ENCODE peak calls at places on chromosome X, in seven cellular contexts. P is IMR-90, X is mesenchymal stem cell, S is H9, I is H1, V is mesendoderm, F is trophoblast cell. L is an unnamed sample.

GRCh38 chrX:38175140-38175539 is 45.5 kb downstream of the SRPX start:
- DNase-seq in P (peak), X (peak), S (peak), I (peak), V (peak), F (peak), L (peak)

GRCh38 chrX:108439434-108439883 is at the start of gene COL4A5:
- DNase-seq in P (peak), X (peak), S (peak), I (peak), V (peak), F (peak), L (peak)

GRCh38 chrX:26918633-26919032 is 544.5 kb downstream of the PPP4R3C start:
- DNase-seq in P (no peak), X (peak), S (peak), I (no peak), V (peak), F (peak), L (peak)

GRCh38 chrX:71629467-71629866 is 11.2 kb upstream of the CXCR3 start:
- DNase-seq in P (no peak), X (no peak), S (no peak), I (no peak), V (no peak), F (no peak), L (no peak)

GRCh38 chrX:88883205-88883604 is 136.2 kb downstream of the CPXCR1 start:
- DNase-seq in P (no peak), X (peak), S (no peak), I (no peak), V (no peak), F (peak), L (no peak)

GRCh38 chrX:42087960-42088359 is 164.6 kb upstream of the CASK start:
- DNase-seq in P (no peak), X (no peak), S (no peak), I (no peak), V (no peak), F (no peak), L (peak)

GRCh38 chrX:2931612-2932011 is 2.5 kb upstream of the ARSD start:
- DNase-seq in P (no peak), X (no peak), S (peak), I (no peak), V (peak), F (no peak), L (no peak)

GRCh38 chrX:140050906-140051305 is 85.6 kb upstream of the CXorf66 start:
- DNase-seq in P (peak), X (peak), S (no peak), I (no peak), V (peak), F (no peak), L (no peak)

GRCh38 chrX:29627833-29628232 is 587.5 kb upstream of the MAGEB2 start:
- DNase-seq in P (no peak), X (no peak), S (no peak), I (no peak), V (no peak), F (peak), L (no peak)

GRCh38 chrX:50913520-50913919 is 3.0 kb downstream of the BMP15 start:
- DNase-seq in P (no peak), X (no peak), S (no peak), I (no peak), V (no peak), F (no peak), L (no peak)

GRCh38 chrX:27840881-27841280 is 33.1 kb downstream of the MAGEB10 start:
- DNase-seq in P (no peak), X (no peak), S (no peak), I (no peak), V (peak), F (no peak), L (no peak)

GRCh38 chrX:135213200-135213844 is 38.5 kb upstream of the ETDA start:
- DNase-seq in P (no peak), X (no peak), S (no peak), I (no peak), V (no peak), F (no peak), L (no peak)

GRCh38 chrX:30196322-30196721 is 19.0 kb upstream of the MAGEB2 start:
- DNase-seq in P (peak), X (peak), S (no peak), I (no peak), V (peak), F (peak), L (no peak)

GRCh38 chrX:95628796-95629195 is 1055.8 kb upstream of the DIAPH2 start:
- DNase-seq in P (no peak), X (no peak), S (no peak), I (no peak), V (no peak), F (no peak), L (no peak)

GRCh38 chrX:150694738-150695410 is 1.7 kb downstream of the MTMR1 start:
- DNase-seq in P (no peak), X (no peak), S (no peak), I (no peak), V (no peak), F (no peak), L (no peak)

GRCh38 chrX:63747331-63747730 is 37.7 kb downstream of the ARHGEF9 start:
- DNase-seq in P (peak), X (peak), S (no peak), I (no peak), V (no peak), F (peak), L (no peak)

GRCh38 chrX:56766554-56767412 is 37.7 kb downstream of the NBDY start:
- DNase-seq in P (peak), X (peak), S (peak), I (no peak), V (peak), F (peak), L (no peak)

GRCh38 chrX:129930941-129931410 is 25.0 kb downstream of the UTP14A start:
- DNase-seq in P (no peak), X (no peak), S (no peak), I (no peak), V (no peak), F (peak), L (no peak)

GRCh38 chrX:129931411-129932136 is 25.6 kb downstream of the UTP14A start:
- DNase-seq in P (peak), X (peak), S (peak), I (peak), V (peak), F (peak), L (peak)

GRCh38 chrX:129932792-129933321 is 26.9 kb downstream of the UTP14A start:
- DNase-seq in P (no peak), X (peak), S (peak), I (no peak), V (no peak), F (peak), L (no peak)

GRCh38 chrX:129933700-129934099 is 27.7 kb downstream of the UTP14A start:
- DNase-seq in P (no peak), X (no peak), S (no peak), I (no peak), V (no peak), F (no peak), L (no peak)

GRCh38 chrX:129932137-129932791 is 26.3 kb downstream of the UTP14A start:
- DNase-seq in P (peak), X (peak), S (peak), I (peak), V (peak), F (peak), L (peak)
- H3K9ac ChIP-seq in P (peak), X (peak), S (no peak), I (no peak), V (peak), F (no peak), L (peak)

GRCh38 chrX:69138512-69138911 is 26.7 kb downstream of the PJA1 start:
- DNase-seq in P (no peak), X (peak), S (no peak), I (no peak), V (no peak), F (peak), L (no peak)
- H2BK5ac ChIP-seq in P (no peak), X (no peak), S (no peak), I (no peak), V (no peak), F (no peak), L (no peak)

GRCh38 chrX:10628906-10629305 is 8.5 kb upstream of the MID1 start:
- DNase-seq in P (no peak), X (no peak), S (no peak), I (no peak), V (peak), F (no peak), L (no peak)
- H3K9ac ChIP-seq in P (no peak), X (no peak), S (no peak), I (no peak), V (no peak), F (no peak), L (no peak)

GRCh38 chrX:70505451-70505841 is 60.8 kb downstream of the DLG3 start:
- DNase-seq in P (no peak), X (no peak), S (peak), I (no peak), V (no peak), F (no peak), L (no peak)
- H2BK5ac ChIP-seq in P (no peak), X (no peak), S (no peak), I (no peak), V (no peak), F (no peak), L (no peak)

DNA sequence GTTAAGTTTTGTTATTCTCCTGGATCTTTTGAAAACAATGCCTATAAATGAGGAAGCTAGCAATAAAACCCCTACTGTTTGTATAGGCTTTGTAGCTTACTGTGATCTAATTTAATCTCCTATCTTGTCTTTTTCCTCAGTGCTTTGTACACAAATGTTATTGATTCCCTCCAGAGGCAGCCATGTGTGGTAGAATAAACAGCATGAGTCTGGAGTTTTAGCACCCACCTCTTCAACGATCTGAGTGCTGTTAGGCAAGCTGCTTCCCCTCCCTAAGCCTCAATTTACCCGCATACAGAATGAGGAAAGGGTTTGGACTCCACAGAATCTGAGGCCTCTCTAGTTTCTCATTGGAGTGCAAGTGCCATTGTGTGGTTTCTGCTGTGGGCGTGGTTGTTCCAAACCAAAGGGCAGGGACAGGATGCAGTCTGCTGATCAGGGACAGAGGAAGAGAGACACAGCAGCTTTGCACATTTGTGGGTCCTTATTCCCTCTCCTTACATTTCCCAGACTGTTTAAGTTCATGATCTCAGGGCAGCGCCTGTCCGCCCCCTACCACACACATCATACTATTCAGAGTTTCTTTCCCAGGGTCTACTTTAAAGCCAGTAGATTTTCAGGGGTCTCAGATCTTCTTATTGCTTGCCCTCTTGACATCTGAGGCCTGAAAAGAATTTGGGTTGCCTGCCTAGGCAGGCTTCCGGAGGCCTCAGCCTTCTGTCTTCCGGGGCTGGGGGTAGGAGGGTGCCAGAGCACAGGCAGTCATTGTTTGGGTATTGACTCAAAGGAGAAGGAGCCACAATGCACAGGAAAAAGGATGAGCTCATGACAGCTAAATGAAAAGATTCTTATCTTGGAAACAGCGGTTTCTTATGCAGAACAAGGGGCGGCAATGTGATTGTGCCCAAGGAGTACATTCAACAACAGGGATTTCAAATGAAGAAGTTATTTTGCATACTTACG is 114.9 kb upstream of the TEX13D start:
- DNase-seq in P (no peak), X (peak), S (peak), I (no peak), V (peak), F (no peak), L (peak)
- H3K9ac ChIP-seq in P (no peak), X (no peak), S (no peak), I (no peak), V (peak), F (no peak), L (no peak)

GRCh38 chrX:154525606-154526490 is 9.8 kb upstream of the FAM3A start:
- DNase-seq in P (no peak), X (no peak), S (no peak), I (no peak), V (no peak), F (peak), L (no peak)
- H2BK5ac ChIP-seq in P (no peak), X (no peak), S (no peak), I (no peak), V (no peak), F (peak), L (no peak)